ENCODE peak calls at places on chromosomes 4 and X, in six cellular contexts. U is activated T-helper 1 cell treated with anti-CD3 and anti-CD28 coated beads, Interleukin-12 subunit alpha, Interleukin-12 subunit beta, Interleukin-2, Interleukin-4 antibody, amounts not matched to agents 30 ng/mL and 10 ng/mL and 1 ng/mL, durations not matched to agents 14 hours and 24 hours and 36 hours; L is activated gamma-delta T cell treated with Interleukin-2 at 50 U/mL for 16 hours; E is WTC11; T is adipocyte; B is GM23338. Z is an unnamed sample.

GRCh38 chrX:123976671-123977316 is 15.3 kb downstream of the STAG2 start:
- DNase-seq in U (no peak), T (peak), L (no peak), E (no peak), B (peak), Z (no peak)

GRCh38 chr4:90127223-90127705 is at the start of gene CCSER1:
- DNase-seq in U (no peak), B (peak), E (peak), L (peak), T (peak), Z (peak)

GRCh38 chrX:72620550-72621145 is 48.0 kb upstream of the HDAC8 start:
- DNase-seq in L (no peak), B (peak), T (peak), U (peak), E (no peak), Z (no peak)

GRCh38 chrX:110692876-110693275 is 102.7 kb downstream of the CHRDL1 start:
- DNase-seq in T (no peak), U (no peak), E (no peak), L (no peak), B (no peak), Z (no peak)

GRCh38 chrX:17591741-17592110 is 145.6 kb upstream of the SCML1 start:
- DNase-seq in E (no peak), U (peak), L (no peak), T (peak), B (no peak), Z (no peak)

GRCh38 chrX:69285881-69286545 is 120.8 kb upstream of the PJA1 start:
- DNase-seq in L (peak), E (peak), U (peak), B (peak), T (peak), Z (peak)

GRCh38 chrX:29762006-29762405 is 453.4 kb upstream of the MAGEB2 start:
- DNase-seq in B (peak), E (no peak), L (no peak), T (no peak), U (no peak), Z (no peak)

GRCh38 chr4:69835766-69836165 is 24.2 kb downstream of the SULT1E1 start:
- DNase-seq in B (no peak), T (no peak), E (no peak), L (no peak), U (no peak), Z (no peak)

GRCh38 chrX:25013593-25014365 is 2.0 kb downstream of the ARX start:
- DNase-seq in E (peak), U (no peak), L (no peak), T (no peak), B (no peak), Z (peak)

Z was measured in B cell.